ENCODE peak calls at places on chromosomes 6 and 20, in four cellular contexts. C is GM12878, A is A549, F is K562. D is an unnamed sample.

GRCh38 chr6:54879188-54879985 is 32.8 kb downstream of the FAM83B start:
- DNase-seq in C (no peak), A (no peak), F (no peak), D (no peak)

GRCh38 chr6:105482227-105482839 is 79.5 kb upstream of the PREP start:
- DNase-seq in C (no peak), A (no peak), F (peak), D (peak)

GRCh38 chr6:168554472-168554871 is 113.5 kb downstream of the SMOC2 start:
- DNase-seq in C (no peak), A (no peak), F (no peak), D (no peak)

GRCh38 chr6:130602151-130602770 is 224.9 kb upstream of the SMLR1 start:
- DNase-seq in C (no peak), A (peak), F (no peak), D (peak)

GRCh38 chr20:5914859-5915258 is 35.5 kb downstream of the TRMT6 start:
- DNase-seq in C (no peak), A (no peak), F (no peak), D (no peak)

GRCh38 chr6:80610821-80611220 is 504.4 kb downstream of the BCKDHB start:
- DNase-seq in C (no peak), A (peak), F (no peak), D (peak)

GRCh38 chr20:36465109-36466080 is 75.9 kb upstream of the MYL9 start:
- DNase-seq in C (no peak), A (peak), F (peak), D (peak)

GRCh38 chr6:41470341-41471063 is 75.7 kb upstream of the FOXP4 start:
- DNase-seq in C (no peak), A (no peak), F (no peak), D (no peak)

GRCh38 chr6:14458669-14459266 is 341.2 kb downstream of the CD83 start:
- DNase-seq in C (no peak), A (no peak), F (peak), D (peak)

GRCh38 chr20:62861732-62862336 is at the start of gene TCFL5:
- DNase-seq in C (no peak), A (peak), F (peak), D (peak)

GRCh38 chr6:36197739-36198221 is 1.2 kb downstream of the BRPF3 start:
- DNase-seq in C (no peak), A (no peak), F (peak), D (no peak)

GRCh38 chr6:111774346-111774703 is 98.9 kb downstream of the FYN start:
- DNase-seq in C (no peak), A (no peak), F (no peak), D (no peak)

GRCh38 chr20:50226093-50226974 is 35.7 kb downstream of the CEBPB start:
- DNase-seq in C (no peak), A (no peak), F (peak), D (peak)

GRCh38 chr20:41989039-41989679 is 371.0 kb upstream of the CHD6 start:
- DNase-seq in C (no peak), A (no peak), F (no peak), D (no peak)

GRCh38 chr6:39228992-39229767 is at the start of gene KCNK5:
- DNase-seq in C (no peak), A (peak), F (peak), D (peak)
- H3K27ac ChIP-seq in C (no peak), A (peak), F (peak), D (no peak)

GRCh38 chr20:15642676-15643075 is 930.6 kb downstream of the KIF16B start:
- DNase-seq in C (no peak), A (no peak), F (no peak), D (peak)

GRCh38 chr20:15637971-15638754 is 935.1 kb downstream of the KIF16B start:
- DNase-seq in C (no peak), A (no peak), F (no peak), D (no peak)

GRCh38 chr20:15642099-15642498 is 931.1 kb downstream of the KIF16B start:
- DNase-seq in C (no peak), A (no peak), F (no peak), D (no peak)

GRCh38 chr20:15639839-15640238 is 933.4 kb downstream of the KIF16B start:
- DNase-seq in C (no peak), A (no peak), F (no peak), D (no peak)

DNA sequence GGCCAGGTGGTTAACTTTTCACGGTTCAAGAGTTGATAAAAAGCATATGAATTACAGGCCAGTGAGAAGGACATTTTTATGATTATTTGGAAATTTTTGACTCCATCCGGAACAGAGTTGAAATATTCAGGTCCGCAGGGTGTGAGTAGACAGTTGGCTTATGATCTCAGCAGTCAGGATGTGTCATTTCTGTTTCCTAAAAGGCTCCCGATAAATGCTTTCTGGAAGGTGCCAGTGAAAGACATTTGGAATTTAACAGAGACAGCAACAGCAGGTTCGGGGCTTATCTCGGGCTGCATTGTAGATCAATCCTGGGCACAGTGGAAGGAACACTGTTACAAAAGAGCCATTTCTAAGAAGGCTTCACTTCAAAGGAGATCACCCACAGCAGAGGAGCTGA is 934.5 kb downstream of the KIF16B start:
- DNase-seq in C (no peak), A (no peak), F (no peak), D (no peak)
- TF ChIP-seq ELK1 in C (no peak), A (no peak), F (no peak), D (no peak)

GRCh38 chr6:3393796-3394195 is 63.1 kb downstream of the SLC22A23 start:
- DNase-seq in C (no peak), A (no peak), F (no peak), D (no peak)

GRCh38 chr6:3394671-3395070 is 62.2 kb downstream of the SLC22A23 start:
- DNase-seq in C (no peak), A (no peak), F (no peak), D (no peak)

GRCh38 chr6:3390698-3391097 is 66.2 kb downstream of the SLC22A23 start:
- DNase-seq in C (no peak), A (no peak), F (peak), D (peak)

GRCh38 chr6:3392059-3392458 is 64.8 kb downstream of the SLC22A23 start:
- DNase-seq in C (no peak), A (no peak), F (no peak), D (no peak)

GRCh38 chr6:3392930-3393575 is 63.8 kb downstream of the SLC22A23 start:
- DNase-seq in C (no peak), A (no peak), F (peak), D (no peak)
- H3K27ac ChIP-seq in C (no peak), A (peak), F (peak), D (no peak)

DNA sequence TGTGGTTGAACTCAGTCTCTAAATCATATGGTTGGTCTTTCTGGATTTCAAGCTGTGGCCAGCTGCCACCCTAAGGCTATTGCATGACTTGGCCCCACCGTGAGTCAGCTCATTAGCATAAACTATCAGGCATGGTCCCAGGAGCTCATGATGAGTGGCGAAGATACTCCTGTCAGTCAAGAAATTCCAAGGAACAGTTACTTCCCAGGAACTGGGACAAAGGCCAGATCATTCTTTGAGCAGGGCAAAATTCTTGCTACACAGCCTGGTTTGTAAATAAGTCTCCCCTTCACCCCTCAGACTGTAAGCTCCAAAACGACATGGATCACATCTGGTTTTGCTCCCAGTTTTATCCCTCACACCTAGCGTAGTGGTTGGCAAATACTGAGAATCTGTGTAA is 33.0 kb upstream of the KIAA1586 start:
- DNase-seq in C (no peak), A (no peak), F (peak), D (peak)
- TF ChIP-seq ELK1 in C (no peak), A (no peak), F (no peak), D (no peak)

D was measured in IMR-90.